ENCODE peak calls at places on chromosomes 5 and 9, in ten cellular contexts. K is fibroblast of lung, E is OCI-LY7, X is dorsolateral prefrontal cortex, F is SK-N-SH, A is left lung, N is A549, Q is cardiac muscle cell, U is heart left ventricle, T is uterus. M is an unnamed sample.

GRCh38 chr9:111955048-111955447 is 58.4 kb downstream of the UGCG start:
- DNase-seq in N (no peak), A (no peak), F (no peak), X (no peak), Q (no peak), T (no peak), E (no peak), K (no peak), U (no peak), M (no peak)

GRCh38 chr5:115557667-115558387 is 13.3 kb upstream of the FEM1C start:
- DNase-seq in A (no peak), Q (no peak), E (no peak), X (no peak), N (no peak), F (no peak), U (no peak), K (no peak), T (no peak), M (no peak)

GRCh38 chr5:175885813-175886212 is 14.4 kb downstream of the CPLX2 start:
- DNase-seq in K (peak), A (no peak), T (no peak), Q (no peak), F (no peak), X (no peak), N (no peak), E (no peak), U (no peak), M (no peak)

GRCh38 chr5:17190799-17191391 is 26.5 kb upstream of the BASP1 start:
- DNase-seq in K (peak), F (no peak), N (no peak), T (no peak), X (no peak), E (no peak), U (no peak), Q (no peak), A (no peak), M (no peak)

GRCh38 chr5:119328753-119329602 is 26.8 kb upstream of the TNFAIP8 start:
- DNase-seq in N (no peak), U (no peak), K (peak), Q (no peak), T (no peak), X (no peak), E (no peak), A (no peak), F (no peak), M (no peak)

GRCh38 chr5:43078956-43079355 is 38.8 kb upstream of the ANXA2R start:
- DNase-seq in E (no peak), Q (peak), A (no peak), U (no peak), N (no peak), K (peak), X (no peak), T (no peak), F (no peak), M (no peak)

GRCh38 chr9:27572566-27572917 is 739 bp downstream of the C9orf72 start:
- DNase-seq in U (no peak), K (peak), T (peak), F (peak), A (no peak), N (no peak), E (peak), X (no peak), Q (peak), M (no peak)

GRCh38 chr9:92324889-92325268 is 271 bp downstream of the NOL8 start:
- DNase-seq in E (no peak), K (no peak), X (no peak), Q (no peak), N (no peak), U (no peak), F (no peak), T (no peak), A (no peak), M (no peak)

GRCh38 chr5:120568716-120569115 is 104.6 kb downstream of the PRR16 start:
- DNase-seq in A (no peak), T (no peak), Q (no peak), U (no peak), F (no peak), K (peak), N (no peak), X (no peak), E (no peak), M (no peak)

GRCh38 chr9:91716239-91716638 is 233.8 kb downstream of the ROR2 start:
- DNase-seq in F (no peak), Q (no peak), U (no peak), A (no peak), X (no peak), E (no peak), N (no peak), T (no peak), K (no peak), M (no peak)

GRCh38 chr9:93084471-93084881 is 11.5 kb upstream of the CARD19 start:
- DNase-seq in Q (no peak), T (no peak), F (peak), K (no peak), U (no peak), A (no peak), N (no peak), X (no peak), E (no peak), M (no peak)

GRCh38 chr5:96175090-96175489 is 213.4 kb upstream of the ELL2 start:
- DNase-seq in A (no peak), X (no peak), K (no peak), N (peak), Q (no peak), T (no peak), F (peak), E (peak), U (no peak), M (no peak)

GRCh38 chr5:159890141-159890540 is 26.1 kb upstream of the ADRA1B start:
- DNase-seq in E (no peak), F (no peak), N (no peak), K (no peak), T (no peak), U (no peak), X (no peak), Q (no peak), A (no peak), M (no peak)

GRCh38 chr5:75672616-75673015 is 44.6 kb downstream of the POC5 start:
- DNase-seq in F (no peak), T (no peak), A (no peak), Q (no peak), X (no peak), N (no peak), U (no peak), E (no peak), K (no peak), M (no peak)

GRCh38 chr5:136077046-136077445 is 48.3 kb downstream of the TGFBI start:
- DNase-seq in K (no peak), T (no peak), F (no peak), E (no peak), A (no peak), U (no peak), Q (no peak), X (no peak), N (no peak), M (no peak)

GRCh38 chr9:108618906-108619550 is 236.8 kb downstream of the ACTL7B start:
- DNase-seq in U (no peak), T (no peak), X (no peak), E (no peak), Q (no peak), F (no peak), N (no peak), A (no peak), K (peak), M (no peak)

GRCh38 chr9:130770679-130771442 is 64.2 kb upstream of the ABL1 start:
- DNase-seq in K (peak), N (peak), A (no peak), X (no peak), U (no peak), E (peak), F (peak), Q (peak), T (no peak), M (no peak)

GRCh38 chr9:120933310-120934044 is 6.9 kb upstream of the TRAF1 start:
- DNase-seq in K (no peak), F (no peak), E (no peak), Q (no peak), N (no peak), A (no peak), T (no peak), X (no peak), U (no peak), M (no peak)

GRCh38 chr5:148542812-148543211 is 111.5 kb downstream of the HTR4 start:
- DNase-seq in A (no peak), E (no peak), X (no peak), U (no peak), F (no peak), N (no peak), K (peak), T (no peak), Q (no peak), M (no peak)

GRCh38 chr5:14503681-14504331 is 77.8 kb upstream of the OTULINL start:
- DNase-seq in N (no peak), F (no peak), U (no peak), T (no peak), K (no peak), E (no peak), X (no peak), Q (no peak), A (no peak), M (no peak)
- H3K27ac ChIP-seq in N (no peak), F (no peak), U (peak), T (no peak), K (no peak), E (no peak), X (no peak), Q (no peak), A (no peak), M (no peak)

DNA sequence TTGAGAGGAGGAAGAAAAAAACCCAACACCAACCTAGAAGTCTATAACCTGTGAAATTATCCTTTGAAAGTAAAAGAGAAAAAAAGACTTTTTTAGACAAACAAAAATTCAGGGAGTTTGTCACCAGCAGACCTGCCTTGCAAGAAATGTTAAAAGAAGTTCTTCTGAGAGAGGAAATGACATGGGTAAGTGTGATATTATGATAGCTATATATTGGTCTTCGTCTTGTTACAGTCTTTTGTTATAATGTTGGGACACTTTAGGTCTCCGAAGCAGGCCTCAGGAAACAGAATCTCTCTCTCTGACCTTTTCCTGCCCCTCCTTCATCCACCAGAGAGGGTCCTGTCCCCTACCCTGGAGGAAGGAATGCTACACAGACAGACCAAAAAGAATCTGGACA is 16.6 kb upstream of the MLANA start:
- DNase-seq in E (no peak), T (no peak), A (no peak), U (no peak), Q (no peak), F (no peak), N (no peak), K (no peak), X (no peak), M (no peak)
- H3K27ac ChIP-seq in E (no peak), T (no peak), A (no peak), U (no peak), Q (no peak), F (no peak), N (no peak), K (no peak), X (no peak), M (no peak)

DNA sequence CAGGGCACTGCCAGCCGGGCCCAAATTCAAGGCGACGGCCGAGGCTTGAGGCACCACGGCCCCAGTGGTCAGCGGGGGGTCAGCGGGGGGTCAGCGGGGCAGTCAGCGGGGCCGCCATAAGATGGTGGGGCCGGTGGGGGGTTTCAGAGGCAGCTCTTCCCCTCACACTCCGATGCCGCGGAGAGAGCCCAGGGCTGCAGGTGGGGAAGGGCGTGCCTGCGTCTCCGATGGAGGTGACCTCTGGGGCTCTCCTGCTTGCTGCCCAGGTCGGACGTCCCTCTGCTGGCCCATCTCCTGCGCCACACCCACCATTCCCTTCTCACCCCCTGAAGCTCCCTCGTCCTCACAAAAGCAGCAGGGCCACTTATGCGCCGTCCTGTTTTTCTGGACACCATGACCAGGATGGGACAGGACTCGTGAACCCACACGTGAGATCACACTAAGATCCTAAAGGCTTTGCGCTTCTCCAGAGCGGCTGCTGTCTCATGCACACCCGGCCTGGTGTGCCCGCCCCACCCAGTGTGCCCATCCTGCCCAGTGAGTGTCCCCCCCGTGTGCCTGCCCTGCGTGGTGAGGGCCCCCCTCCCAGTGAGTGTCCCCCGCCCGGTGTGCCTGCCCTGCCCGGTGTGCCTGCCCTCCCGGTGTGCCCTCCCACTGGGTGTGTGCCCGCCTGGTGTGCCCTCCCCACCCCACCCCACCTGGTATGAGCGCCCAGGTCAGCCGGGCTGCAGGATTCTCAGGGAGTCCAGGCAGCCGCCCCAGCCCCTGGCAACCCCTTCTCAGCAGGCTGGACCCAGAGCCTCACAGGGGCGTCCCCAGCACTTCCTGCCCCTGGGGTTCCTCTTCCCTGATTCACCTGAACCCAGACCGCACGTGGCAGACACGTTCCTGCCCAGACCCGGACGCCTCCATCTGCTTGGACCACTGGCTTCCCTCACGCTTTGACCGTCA is 48.7 kb upstream of the NKD2 start:
- DNase-seq in F (peak), N (no peak), Q (no peak), X (no peak), E (no peak), U (no peak), A (no peak), K (no peak), T (no peak), M (no peak)
- H3K27ac ChIP-seq in F (no peak), N (peak), Q (no peak), X (no peak), E (no peak), U (no peak), A (no peak), K (no peak), T (no peak), M (no peak)

DNA sequence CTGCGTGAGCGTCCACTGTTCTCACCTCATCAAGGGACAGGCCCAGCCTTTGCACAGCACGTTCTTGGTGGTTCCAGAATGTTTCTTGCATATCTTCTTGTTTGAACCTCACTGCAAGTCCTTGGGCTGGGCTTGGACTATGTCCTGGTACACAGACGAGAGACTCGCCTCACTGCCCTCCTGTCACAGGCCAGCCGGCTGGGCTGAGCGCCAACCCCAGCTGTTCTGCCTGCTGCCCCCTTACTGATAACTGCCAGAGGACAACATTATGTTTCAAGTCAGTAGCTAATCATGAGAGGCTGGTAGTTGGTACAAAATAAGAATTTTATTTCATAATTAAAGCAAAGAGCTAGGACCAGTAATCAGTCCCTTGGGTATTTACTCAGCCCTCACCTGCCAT is 52.8 kb upstream of the LRRTM2 start:
- DNase-seq in A (no peak), K (peak), X (peak), T (no peak), N (no peak), E (no peak), U (peak), F (peak), Q (peak), M (peak)
- H3K27ac ChIP-seq in A (no peak), K (no peak), X (peak), T (no peak), N (no peak), E (no peak), U (peak), F (no peak), Q (peak), M (peak)

GRCh38 chr5:170502692-170503091 is 1.1 kb upstream of the KCNIP1 start:
- DNase-seq in U (no peak), F (no peak), N (no peak), A (no peak), T (no peak), Q (no peak), E (no peak), K (no peak), X (no peak), M (no peak)
- H3K27ac ChIP-seq in U (no peak), F (no peak), N (no peak), A (no peak), T (no peak), Q (no peak), E (no peak), K (no peak), X (no peak), M (no peak)

M was measured in caudate nucleus.